ENCODE peak calls at places on chromosomes 16 and 17, in ten cellular contexts. M is Peyer's patch, B is transverse colon, V is stomach, P is ovary, O is IMR-90, K is tibial nerve, J is heart left ventricle, C is right lobe of liver, F is uterus. L is an unnamed sample.

GRCh38 chr16:3285131-3285530 is 1.8 kb downstream of the ZNF263 start:
- DNase-seq in F (no peak), P (no peak), M (no peak), J (no peak), C (no peak), O (no peak), V (no peak), K (no peak), B (no peak), L (no peak)

GRCh38 chr16:80989801-80990200 is 16.9 kb downstream of the CMC2 start:
- DNase-seq in C (no peak), O (peak; percentile 41), B (no peak), J (no peak), V (no peak), F (no peak), K (no peak), P (no peak), M (no peak), L (no peak)

GRCh38 chr17:35130392-35130791 is 9.0 kb downstream of the FNDC8 start:
- DNase-seq in B (no peak), O (no peak), M (no peak), P (no peak), F (no peak), J (no peak), C (no peak), V (no peak), K (no peak), L (no peak)

GRCh38 chr16:19008245-19008644 is 24.5 kb downstream of the TMC7 start:
- DNase-seq in K (no peak), M (no peak), J (no peak), C (no peak), F (no peak), O (peak; percentile 87), V (no peak), B (no peak), P (no peak), L (no peak)

GRCh38 chr17:66652840-66653507 is 181.9 kb upstream of the CACNG5 start:
- DNase-seq in O (peak; percentile 74), K (no peak), P (no peak), M (no peak), B (no peak), C (no peak), J (no peak), F (no peak), V (no peak), L (no peak)

GRCh38 chr17:64160378-64160777 is 30.4 kb upstream of the ERN1 start:
- DNase-seq in F (no peak), B (no peak), M (no peak), V (no peak), K (no peak), O (no peak), C (no peak), P (no peak), J (no peak), L (no peak)

GRCh38 chr16:72850863-72851262 is 197.1 kb downstream of the ZFHX3 start:
- DNase-seq in O (peak; percentile 80), J (no peak), P (no peak), V (no peak), K (no peak), M (no peak), B (no peak), F (peak; percentile 36), C (no peak), L (no peak)

GRCh38 chr16:22736791-22737190 is 77.2 kb upstream of the HS3ST2 start:
- DNase-seq in O (no peak), J (no peak), P (no peak), F (no peak), B (no peak), M (no peak), C (no peak), K (no peak), V (no peak), L (no peak)

GRCh38 chr16:25729188-25729587 is 37.4 kb downstream of the HS3ST4 start:
- DNase-seq in M (no peak), O (no peak), P (no peak), C (no peak), K (no peak), V (no peak), F (no peak), B (no peak), J (no peak), L (no peak)

GRCh38 chr17:43779145-43780125 is 658 bp upstream of the DUSP3 start:
- DNase-seq in P (no peak), O (peak; percentile 25), K (peak; percentile 35), F (peak; percentile 54), V (no peak), M (no peak), B (no peak), J (no peak), C (no peak), L (no peak)

GRCh38 chr17:3448059-3448630 is 14.5 kb upstream of the OR1E2 start:
- DNase-seq in P (no peak), V (no peak), O (no peak), C (no peak), M (no peak), J (no peak), K (no peak), F (no peak), B (no peak), L (no peak)

GRCh38 chr17:3447625-3448024 is 14.0 kb upstream of the OR1E2 start:
- DNase-seq in O (no peak), J (no peak), M (no peak), B (no peak), K (no peak), V (no peak), P (no peak), C (no peak), F (no peak), L (no peak)
- TF ChIP-seq CTCF in O (no peak), J (no peak), M (no peak), B (no peak), K (no peak), V (no peak), P (no peak), C (no peak), F (no peak), L (no peak)

GRCh38 chr17:42388381-42389134 is at the start of gene STAT3:
- DNase-seq in P (peak; percentile 100), M (peak; percentile 100), K (peak; percentile 100), B (peak; percentile 100), J (peak; percentile 100), O (peak; percentile 100), V (peak; percentile 100), F (peak; percentile 100), C (peak; percentile 100), L (peak; percentile 99)
- H3K27ac ChIP-seq in P (peak within 1 kb of the TSS; percentile 98), M (peak within 1 kb of the TSS; percentile 100), K (peak within 1 kb of the TSS; percentile 98), B (peak within 1 kb of the TSS; percentile 100), J (peak within 1 kb of the TSS; percentile 97), O (peak within 1 kb of the TSS; percentile 92), V (peak within 1 kb of the TSS; percentile 100), F (peak within 1 kb of the TSS; percentile 99), C (peak within 1 kb of the TSS; percentile 100), L (peak within 1 kb of the TSS; percentile 100)

GRCh38 chr17:7254511-7254910 is 2.5 kb downstream of the ELP5 start:
- DNase-seq in K (no peak), F (no peak), B (no peak), M (no peak), O (no peak), J (no peak), V (no peak), P (no peak), C (no peak), L (no peak)

GRCh38 chr17:7251330-7252175 is at the start of gene CTDNEP1:
- DNase-seq in B (peak; percentile 99), P (peak; percentile 98), M (peak; percentile 96), F (peak; percentile 99), J (peak; percentile 99), K (peak; percentile 98), O (peak; percentile 100), V (peak; percentile 98), C (peak; percentile 99), L (peak; percentile 93)

GRCh38 chr17:7250655-7251329 is 742 bp downstream of the CTDNEP1 start:
- DNase-seq in C (no peak), V (no peak), J (no peak), F (no peak), B (peak; percentile 29), K (no peak), P (peak; percentile 25), O (no peak), M (no peak), L (no peak)

GRCh38 chr17:7253082-7253481 is 1.1 kb downstream of the ELP5 start:
- DNase-seq in B (no peak), K (no peak), V (no peak), O (no peak), P (no peak), J (no peak), C (no peak), F (no peak), M (no peak), L (no peak)

GRCh38 chr17:7252176-7253043 is at the start of gene ELP5:
- DNase-seq in K (peak; percentile 95), M (peak; percentile 97), V (peak; percentile 94), B (peak; percentile 96), O (peak; percentile 94), C (peak; percentile 96), F (peak; percentile 95), J (peak; percentile 95), P (peak; percentile 95), L (peak; percentile 76)
- TF ChIP-seq POLR2A in K (no peak), M (peak; percentile 66), V (no peak), B (peak; percentile 82), O (peak; percentile 88), C (peak; percentile 65), F (peak; percentile 65), J (no peak), P (peak; percentile 51), L (no peak)

GRCh38 chr16:31323959-31324629 is 30.9 kb upstream of the ITGAX start:
- DNase-seq in M (no peak), C (no peak), J (no peak), V (no peak), P (no peak), O (no peak), B (no peak), K (no peak), F (no peak), L (no peak)

GRCh38 chr16:31327675-31328225 is 27.2 kb upstream of the ITGAX start:
- DNase-seq in C (no peak), V (no peak), M (no peak), J (no peak), F (no peak), O (no peak), K (no peak), P (no peak), B (no peak), L (no peak)

GRCh38 chr16:31325171-31325570 is 29.8 kb upstream of the ITGAX start:
- DNase-seq in V (no peak), B (no peak), C (no peak), M (no peak), F (no peak), K (no peak), P (no peak), J (no peak), O (no peak), L (no peak)

GRCh38 chr16:31328322-31329052 is 26.5 kb upstream of the ITGAX start:
- DNase-seq in M (no peak), P (no peak), V (no peak), B (no peak), O (no peak), F (no peak), J (no peak), C (no peak), K (no peak), L (no peak)

GRCh38 chr16:31322500-31322899 is 32.5 kb upstream of the ITGAX start:
- DNase-seq in F (no peak), J (no peak), M (no peak), C (no peak), K (no peak), P (no peak), B (no peak), O (no peak), V (no peak), L (no peak)
- TF ChIP-seq CTCF in F (no peak), J (no peak), M (no peak), C (no peak), K (no peak), P (no peak), B (no peak), O (no peak), V (no peak), L (no peak)